ENCODE peak calls at places on chromosomes 3 and 15, in seven cellular contexts. B, Z, J, S, G, C and E are unnamed samples.

GRCh38 chr3:15300318-15301078 is 31.9 kb downstream of the SH3BP5 start:
- DNase-seq in G (no peak), J (no peak), B (peak; percentile 84), S (peak; percentile 76), C (peak; percentile 56), Z (peak; percentile 17), E (peak; percentile 71)

GRCh38 chr3:134453631-134454030 is 32.2 kb downstream of the ANAPC13 start:
- DNase-seq in G (no peak), Z (no peak), J (no peak), C (no peak), S (no peak), B (no peak), E (no peak)

GRCh38 chr15:45429974-45430792 is 51.8 kb upstream of the GATM start:
- DNase-seq in J (peak; percentile 53), Z (peak; percentile 85), C (peak; percentile 60), B (no peak), G (peak; percentile 83), S (peak; percentile 39), E (peak; percentile 40)

GRCh38 chr15:69217381-69217780 is 56.9 kb downstream of the GLCE start:
- DNase-seq in G (peak; percentile 5), Z (no peak), B (no peak), C (no peak), S (no peak), J (no peak), E (no peak)

GRCh38 chr3:141921316-141921715 is 44.9 kb downstream of the ATP1B3 start:
- DNase-seq in B (no peak), G (no peak), J (no peak), Z (no peak), C (no peak), S (no peak), E (no peak)

GRCh38 chr3:33787328-33788009 is 11.0 kb upstream of the PDCD6IP start:
- DNase-seq in C (peak; percentile 71), J (peak; percentile 76), B (peak; percentile 71), G (peak; percentile 36), S (peak; percentile 55), Z (peak; percentile 52), E (peak; percentile 71)

GRCh38 chr3:130288670-130289069 is 56.8 kb upstream of the COL6A5 start:
- DNase-seq in G (no peak), Z (no peak), C (no peak), J (no peak), B (no peak), S (no peak), E (no peak)

GRCh38 chr15:75904241-75904631 is 558 bp downstream of the FBXO22 start:
- DNase-seq in Z (peak; percentile 37), G (no peak), C (peak; percentile 34), B (no peak), J (peak; percentile 44), S (peak; percentile 24), E (peak; percentile 40)

GRCh38 chr3:143627336-143627735 is 220.9 kb downstream of the SLC9A9 start:
- DNase-seq in C (peak; percentile 61), G (no peak), J (no peak), Z (no peak), B (no peak), S (no peak), E (peak; percentile 29)

GRCh38 chr3:195182470-195182795 is 88.5 kb downstream of the XXYLT1 start:
- DNase-seq in J (no peak), C (peak; percentile 63), Z (no peak), B (no peak), S (peak; percentile 79), G (no peak), E (peak; percentile 67)

GRCh38 chr3:65927576-65927975 is 111.1 kb downstream of the MAGI1 start:
- DNase-seq in C (peak; percentile 40), S (no peak), B (no peak), G (no peak), J (no peak), Z (no peak), E (peak; percentile 25)

GRCh38 chr15:38745136-38745535 is 180.5 kb upstream of the RASGRP1 start:
- DNase-seq in S (no peak), C (peak; percentile 13), J (no peak), Z (no peak), B (no peak), G (no peak), E (peak; percentile 96)

GRCh38 chr3:123404391-123404790 is 44.5 kb downstream of the ADCY5 start:
- DNase-seq in J (no peak), C (peak; percentile 14), S (no peak), G (no peak), Z (no peak), B (no peak), E (no peak)

GRCh38 chr3:107956991-107957467 is 133.8 kb downstream of the CD47 start:
- DNase-seq in J (no peak), S (peak; percentile 93), G (no peak), Z (no peak), C (no peak), B (peak; percentile 95), E (peak; percentile 97)

GRCh38 chr3:178435575-178435974 is 100.7 kb upstream of the KCNMB2 start:
- DNase-seq in Z (no peak), J (no peak), S (no peak), C (no peak), B (no peak), G (no peak), E (no peak)

GRCh38 chr3:39140341-39140971 is 12.9 kb downstream of the CSRNP1 start:
- DNase-seq in J (no peak), B (no peak), G (no peak), S (no peak), Z (no peak), C (no peak), E (no peak)

GRCh38 chr3:29384640-29385039 is 103.8 kb downstream of the RBMS3 start:
- DNase-seq in S (no peak), G (no peak), Z (no peak), C (peak; percentile 79), B (no peak), J (no peak), E (peak; percentile 88)

GRCh38 chr3:107441617-107442016 is 64.4 kb downstream of the CCDC54 start:
- DNase-seq in S (no peak), G (no peak), C (peak; percentile 46), Z (no peak), B (no peak), J (no peak), E (no peak)

GRCh38 chr3:123602325-123602724 is 17.5 kb upstream of the HACD2 start:
- DNase-seq in S (no peak), J (no peak), G (no peak), B (no peak), C (peak; percentile 89), Z (no peak), E (peak; percentile 71)

GRCh38 chr3:67863869-67864268 is 209.5 kb upstream of the SUCLG2 start:
- DNase-seq in G (no peak), Z (peak; percentile 31), S (no peak), J (peak; percentile 29), C (peak; percentile 3), B (no peak), E (no peak)
- TF ChIP-seq CTCF in G (peak; percentile 53), Z (peak; percentile 61), S (no peak), J (peak; percentile 74), C (peak; percentile 24), B (no peak), E (peak; percentile 18)

GRCh38 chr15:89127054-89127702 is 38.9 kb downstream of the ABHD2 start:
- DNase-seq in Z (no peak), C (no peak), B (peak; percentile 42), S (no peak), J (no peak), G (no peak), E (no peak)
- TF ChIP-seq CTCF in Z (peak; percentile 17), C (no peak), B (no peak), S (no peak), J (no peak), G (no peak), E (peak; percentile 21)

DNA sequence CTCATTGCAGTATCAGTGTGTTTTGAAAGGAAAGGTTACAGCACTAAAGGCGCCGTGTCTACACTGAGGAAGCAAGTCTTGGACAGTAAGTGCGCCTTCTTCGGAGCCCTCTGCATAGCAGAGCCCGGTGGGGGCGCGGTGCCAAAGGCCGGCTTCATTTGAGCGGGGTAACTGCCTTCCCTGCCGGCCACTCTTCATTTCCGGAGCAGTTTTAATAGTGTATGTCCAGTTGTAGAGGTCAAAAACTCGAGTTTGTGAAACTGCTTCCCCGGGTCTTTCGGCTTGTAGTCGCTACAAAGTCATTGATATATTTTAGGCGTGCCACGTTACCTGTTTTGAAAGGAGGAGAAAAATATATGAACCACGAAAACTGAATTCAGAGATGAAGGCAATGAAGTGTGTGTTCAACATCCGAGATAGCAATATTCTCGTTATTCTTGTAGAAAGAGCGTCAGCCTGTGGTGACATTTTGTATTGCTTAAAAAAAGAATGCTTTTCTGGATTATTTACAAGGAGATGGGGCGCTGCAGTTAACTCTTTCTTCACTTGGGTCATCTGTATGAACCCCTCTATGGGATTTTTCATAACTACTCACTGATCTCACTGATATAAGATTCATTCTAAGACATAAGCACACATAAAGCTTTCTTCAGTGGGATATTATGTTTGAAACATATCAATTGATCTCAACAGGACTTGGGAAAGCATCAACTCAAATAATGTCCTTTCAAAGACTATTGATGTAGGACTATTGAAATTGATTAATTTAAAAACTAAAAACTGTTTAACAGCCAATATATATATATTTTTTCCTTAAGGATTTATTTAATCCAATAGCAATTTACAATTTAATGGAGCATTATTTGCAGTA is 3.0 kb downstream of the ALCAM start:
- DNase-seq in J (peak; percentile 81), C (peak; percentile 83), Z (peak; percentile 57), S (peak; percentile 64), G (peak; percentile 82), B (peak; percentile 78), E (peak; percentile 73)
- TF ChIP-seq CTCF in J (peak; percentile 91), C (peak; percentile 66), Z (peak; percentile 49), S (peak; percentile 36), G (peak; percentile 74), B (peak; percentile 68), E (peak; percentile 82)

GRCh38 chr3:32078085-32078634 is 28.3 kb upstream of the GPD1L start:
- DNase-seq in B (no peak), G (no peak), Z (no peak), S (no peak), C (no peak), J (no peak), E (no peak)

GRCh38 chr3:32076566-32076965 is 29.9 kb upstream of the GPD1L start:
- DNase-seq in J (no peak), B (no peak), C (peak; percentile 43), Z (no peak), G (no peak), S (no peak), E (no peak)

GRCh38 chr3:32078864-32079263 is 27.6 kb upstream of the GPD1L start:
- DNase-seq in C (no peak), Z (no peak), S (no peak), J (no peak), G (no peak), B (no peak), E (no peak)

GRCh38 chr3:32082727-32083126 is 23.7 kb upstream of the GPD1L start:
- DNase-seq in Z (no peak), J (no peak), S (no peak), C (no peak), G (no peak), B (peak; percentile 70), E (no peak)

GRCh38 chr3:32077260-32078084 is 28.9 kb upstream of the GPD1L start:
- DNase-seq in B (no peak), S (peak; percentile 18), Z (no peak), J (no peak), G (no peak), C (no peak), E (no peak)
- TF ChIP-seq CTCF in B (no peak), S (no peak), Z (no peak), J (no peak), G (no peak), C (no peak), E (no peak)

DNA sequence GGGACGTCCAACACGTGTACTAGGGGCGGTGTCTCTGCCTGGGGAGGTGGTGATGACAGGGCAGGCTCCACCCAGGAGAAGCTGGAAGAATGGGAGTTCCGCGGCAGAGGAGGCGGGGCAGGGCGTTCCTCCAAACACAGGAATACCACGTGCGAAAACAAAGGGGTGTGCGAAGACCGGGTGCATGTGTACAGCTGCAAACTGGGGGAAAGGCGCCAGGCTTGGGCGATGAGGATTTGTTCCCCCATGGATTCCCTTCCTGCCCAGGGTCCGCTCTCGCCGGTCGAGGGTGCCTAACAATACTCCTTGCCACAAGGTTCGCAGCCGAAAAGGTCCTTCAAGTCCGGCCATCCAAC is 500 bp upstream of the ZSCAN2 start:
- DNase-seq in C (peak; percentile 88), G (no peak), J (peak; percentile 47), Z (peak; percentile 58), S (peak; percentile 82), B (peak; percentile 93), E (peak; percentile 77)
- TF ChIP-seq CTCF in C (no peak), G (no peak), J (no peak), Z (no peak), S (no peak), B (no peak), E (no peak)